ENCODE peak calls at places on chromosomes 6 and 20, in nine cellular contexts. C is fibroblast of lung; K is breast epithelium; H is pancreas; N is CD4-positive, CD25-positive, alpha-beta regulatory T cell; T is hepatocyte; Q is brain microvascular endothelial cell; O is right lobe of liver; Z is CD8-positive, alpha-beta T cell. Y is an unnamed sample.

GRCh38 chr6:145964948-145965366 is 799 bp upstream of the SHPRH start:
- DNase-seq in H (no peak), K (no peak), T (peak; percentile 10), Z (peak; percentile 5), C (no peak), N (peak; percentile 11), O (no peak), Q (no peak), Y (no peak)

GRCh38 chr20:3843490-3843889 is 3.1 kb upstream of the MAVS start:
- DNase-seq in Z (no peak), T (no peak), K (no peak), O (no peak), C (peak; percentile 91), N (no peak), H (no peak), Q (peak; percentile 50), Y (no peak)

GRCh38 chr6:30951907-30952469 is 11.2 kb downstream of the MUCL3 start:
- DNase-seq in Z (no peak), C (no peak), T (no peak), H (no peak), O (no peak), N (no peak), K (no peak), Q (no peak), Y (no peak)

GRCh38 chr20:45432294-45432693 is 16.4 kb downstream of the PIGT start:
- DNase-seq in K (no peak), N (no peak), H (no peak), C (no peak), O (no peak), Q (no peak), T (no peak), Z (no peak), Y (no peak)

GRCh38 chr6:148152244-148152643 is 190.4 kb upstream of the SASH1 start:
- DNase-seq in Q (no peak), N (no peak), C (no peak), K (no peak), T (no peak), O (no peak), H (no peak), Z (no peak), Y (no peak)

GRCh38 chr6:27141472-27142015 is 106.0 kb upstream of the PRSS16 start:
- DNase-seq in Q (no peak), O (no peak), C (no peak), T (no peak), N (no peak), H (no peak), K (no peak), Z (no peak), Y (no peak)

GRCh38 chr6:131199568-131200272 is 64.5 kb downstream of the AKAP7 start:
- DNase-seq in H (no peak), N (peak; percentile 87), Q (peak; percentile 40), C (peak; percentile 65), O (no peak), Z (peak; percentile 70), K (no peak), T (peak; percentile 78), Y (no peak)

GRCh38 chr20:38435555-38435939 is 419 bp upstream of the SNHG17 start:
- DNase-seq in K (no peak), N (no peak), Q (peak; percentile 95), Z (no peak), C (no peak), T (no peak), H (no peak), O (no peak), Y (no peak)

GRCh38 chr20:38434310-38434741 is 802 bp downstream of the SNHG17 start:
- DNase-seq in T (peak; percentile 45), H (peak; percentile 58), C (peak; percentile 23), O (no peak), Z (peak; percentile 18), N (peak; percentile 38), Q (no peak), K (no peak), Y (no peak)

GRCh38 chr6:129679758-129680157 is 30.2 kb downstream of the ARHGAP18 start:
- DNase-seq in T (no peak), C (no peak), N (no peak), Q (no peak), O (no peak), K (no peak), Z (no peak), H (no peak), Y (no peak)
- H3K27ac ChIP-seq in T (no peak overlapping the region), C (peak overlapping the region; percentile 78), N (no peak overlapping the region), Q (peak overlapping the region; percentile 61), O (no peak overlapping the region), K (peak overlapping the region; percentile 32), Z (no peak overlapping the region), H (no peak overlapping the region), Y (no peak overlapping the region)

GRCh38 chr6:41922154-41922553 is 855 bp downstream of the BYSL start:
- DNase-seq in N (no peak), O (no peak), K (no peak), C (no peak), H (no peak), Z (no peak), T (no peak), Q (no peak), Y (no peak)
- H3K27ac ChIP-seq in N (peak overlapping the region; percentile 97), O (no peak overlapping the region), K (no peak overlapping the region), C (peak overlapping the region; percentile 99), H (no peak overlapping the region), Z (no peak overlapping the region), T (peak overlapping the region; percentile 97), Q (peak overlapping the region; percentile 97), Y (no peak overlapping the region)

DNA sequence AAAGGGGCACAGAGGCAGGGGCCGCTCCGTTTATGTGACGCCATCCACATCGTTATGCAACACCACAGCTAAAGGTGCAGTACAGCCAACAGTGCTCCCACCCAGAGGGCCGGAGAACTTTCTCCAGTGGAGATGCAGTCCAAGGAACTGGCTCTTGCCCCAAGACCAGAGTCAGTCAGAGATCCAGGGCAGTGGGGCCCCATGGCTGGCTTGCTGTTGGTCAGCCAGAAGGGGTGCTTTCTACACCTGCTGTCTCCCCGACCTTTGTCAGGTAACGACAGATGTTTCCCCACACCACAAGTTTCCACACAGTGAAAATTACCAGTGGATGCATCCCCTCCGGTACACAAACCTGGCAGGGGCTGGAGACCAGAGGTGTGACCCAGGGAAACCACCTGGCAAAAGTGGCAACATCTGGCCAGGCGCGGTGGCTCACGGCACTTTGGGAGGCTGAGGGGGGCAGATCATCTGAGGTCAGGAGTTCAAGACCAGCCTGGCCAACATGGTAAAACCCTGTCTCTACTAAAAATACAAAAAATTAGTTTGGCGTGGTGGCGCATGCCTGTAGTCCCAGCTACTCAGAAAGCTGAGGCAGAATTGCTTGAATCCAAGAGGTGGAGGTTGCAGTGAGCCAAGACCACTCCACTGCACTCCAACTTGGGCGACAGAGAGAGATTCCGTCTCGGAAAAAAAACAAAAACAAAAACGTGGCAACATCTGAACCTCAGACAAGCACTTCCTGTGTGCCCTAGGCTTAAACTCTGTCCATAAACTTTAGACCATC is 34.9 kb downstream of the UBE2V1 start:
- DNase-seq in Z (no peak), N (no peak), T (no peak), O (no peak), Q (no peak), C (no peak), K (peak; percentile 47), H (peak; percentile 45), Y (no peak)
- H3K27ac ChIP-seq in Z (no peak overlapping the region), N (no peak overlapping the region), T (no peak overlapping the region), O (no peak overlapping the region), Q (no peak overlapping the region), C (no peak overlapping the region), K (no peak overlapping the region), H (no peak overlapping the region), Y (no peak overlapping the region)

GRCh38 chr6:5713519-5713918 is 293.2 kb downstream of the NRN1 start:
- DNase-seq in Q (no peak), O (no peak), N (no peak), C (no peak), T (peak; percentile 39), K (no peak), H (no peak), Z (no peak), Y (no peak)
- H3K27ac ChIP-seq in Q (no peak overlapping the region), O (no peak overlapping the region), N (no peak overlapping the region), C (no peak overlapping the region), T (no peak overlapping the region), K (no peak overlapping the region), H (no peak overlapping the region), Z (no peak overlapping the region), Y (no peak overlapping the region)

DNA sequence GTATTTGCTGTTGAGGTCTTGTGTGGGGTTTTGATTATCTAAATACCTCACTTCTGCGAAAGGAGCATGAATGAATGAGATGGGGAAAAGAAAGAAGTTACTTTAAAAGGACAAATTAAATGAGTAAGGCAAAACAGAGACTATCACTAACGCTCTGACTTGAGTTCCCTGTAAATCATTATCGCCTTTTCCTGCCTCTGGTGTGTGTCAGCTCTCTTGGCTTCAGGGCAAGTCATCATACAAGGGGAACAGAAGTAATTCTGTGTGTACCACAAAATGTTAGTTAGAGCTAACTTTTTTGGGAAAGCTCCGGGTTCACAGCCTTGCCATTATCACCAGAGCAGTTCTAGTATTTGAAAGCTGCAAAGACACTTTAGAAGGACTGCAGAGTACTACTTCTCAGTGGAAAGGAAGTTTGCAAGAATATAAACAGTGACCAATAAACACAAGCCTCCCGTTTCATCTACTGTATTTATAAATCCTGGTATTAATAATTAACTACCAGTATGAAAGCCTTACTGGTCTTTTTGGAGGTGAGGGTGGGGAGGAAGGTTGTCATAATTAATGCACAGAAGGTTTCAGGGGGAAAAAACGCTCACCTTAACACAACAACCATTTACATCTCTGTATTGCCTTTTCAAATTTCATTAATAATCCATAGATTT is 1.2 kb downstream of the DZANK1 start:
- DNase-seq in T (no peak), N (no peak), Q (no peak), O (no peak), K (no peak), H (no peak), Z (no peak), C (no peak), Y (no peak)
- H3K27ac ChIP-seq in T (no peak overlapping the region), N (no peak overlapping the region), Q (no peak overlapping the region), O (no peak overlapping the region), K (no peak overlapping the region), H (no peak overlapping the region), Z (no peak overlapping the region), C (no peak overlapping the region), Y (no peak overlapping the region)

GRCh38 chr20:46563170-46563847 is 12.9 kb upstream of the OCSTAMP start:
- DNase-seq in Z (no peak), Q (no peak), N (no peak), C (no peak), H (no peak), K (no peak), T (no peak), O (no peak), Y (peak; percentile 40)
- H3K27ac ChIP-seq in Z (no peak overlapping the region), Q (no peak overlapping the region), N (no peak overlapping the region), C (no peak overlapping the region), H (no peak overlapping the region), K (peak overlapping the region; percentile 33), T (no peak overlapping the region), O (peak overlapping the region; percentile 23), Y (peak overlapping the region; percentile 89)

DNA sequence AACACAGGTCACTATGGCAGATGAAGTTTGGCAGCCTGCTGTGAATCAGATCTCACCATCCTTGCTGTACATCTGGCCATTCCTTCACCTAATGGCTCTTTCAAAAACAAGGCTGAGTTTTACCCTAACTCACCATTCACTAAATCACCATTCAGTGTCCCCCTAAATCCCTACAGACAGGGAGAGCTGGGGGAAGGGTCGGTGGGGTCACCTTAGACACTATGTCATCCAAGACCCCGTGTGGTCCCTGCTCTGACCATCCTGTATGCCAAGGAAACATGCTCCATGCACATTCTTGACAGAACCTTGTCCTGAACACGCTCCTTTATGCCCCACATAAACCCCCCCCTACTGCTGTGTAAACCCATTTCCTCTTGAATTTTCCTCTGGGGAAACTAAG is 31.8 kb upstream of the IL17A start:
- DNase-seq in O (no peak), K (no peak), C (no peak), Z (no peak), Q (no peak), N (no peak), H (no peak), T (no peak), Y (no peak)
- H3K27ac ChIP-seq in O (no peak overlapping the region), K (no peak overlapping the region), C (no peak overlapping the region), Z (no peak overlapping the region), Q (no peak overlapping the region), N (no peak overlapping the region), H (no peak overlapping the region), T (no peak overlapping the region), Y (no peak overlapping the region)

Y was measured in caudate nucleus.